ENCODE peak calls at places on chromosome 22, in eight cellular contexts. B is fibroblast of the conjunctiva; M is glomerular endothelial cell; I is skeletal muscle cell; F is Caki2; G is stromal cell of bone marrow; L is brain microvascular endothelial cell; Q is effector memory CD8-positive, alpha-beta T cell. N is an unnamed sample.

GRCh38 chr22:35033635-35034296 is 32.2 kb upstream of the ISX start:
- DNase-seq in B (no peak), M (no peak), I (no peak), F (no peak), G (no peak), L (no peak), Q (no peak), N (no peak)

GRCh38 chr22:27988704-27989103 is 69.6 kb upstream of the PITPNB start:
- DNase-seq in B (no peak), M (no peak), I (no peak), F (no peak), G (no peak), L (no peak), Q (no peak), N (no peak)

GRCh38 chr22:29093980-29094379 is 21.1 kb downstream of the KREMEN1 start:
- DNase-seq in B (peak), M (no peak), I (no peak), F (no peak), G (peak), L (no peak), Q (no peak), N (no peak)

GRCh38 chr22:50403701-50404101 is 60.6 kb downstream of the PPP6R2 start:
- DNase-seq in B (no peak), M (peak), I (no peak), F (no peak), G (no peak), L (no peak), Q (no peak), N (no peak)

GRCh38 chr22:28208036-28208435 is 289.0 kb upstream of the PITPNB start:
- DNase-seq in B (no peak), M (no peak), I (no peak), F (no peak), G (no peak), L (no peak), Q (no peak), N (no peak)

GRCh38 chr22:36010090-36010489 is 18.5 kb downstream of the RBFOX2 start:
- DNase-seq in B (no peak), M (no peak), I (no peak), F (no peak), G (no peak), L (no peak), Q (no peak), N (no peak)

GRCh38 chr22:24265734-24266133 is 4.9 kb upstream of the SPECC1L start:
- DNase-seq in B (no peak), M (no peak), I (no peak), F (no peak), G (no peak), L (no peak), Q (no peak), N (no peak)

GRCh38 chr22:29370556-29370955 is 17.8 kb downstream of the AP1B1 start:
- DNase-seq in B (no peak), M (no peak), I (no peak), F (no peak), G (no peak), L (no peak), Q (no peak), N (no peak)

GRCh38 chr22:46542011-46542985 is 4.9 kb upstream of the CELSR1 start:
- DNase-seq in B (peak), M (no peak), I (no peak), F (peak), G (no peak), L (peak), Q (peak), N (no peak)

GRCh38 chr22:30876925-30877553 is 91.5 kb downstream of the MORC2 start:
- DNase-seq in B (peak), M (no peak), I (peak), F (no peak), G (peak), L (no peak), Q (no peak), N (no peak)

GRCh38 chr22:37214431-37215025 is 2.3 kb upstream of the SSTR3 start:
- DNase-seq in B (no peak), M (no peak), I (no peak), F (no peak), G (no peak), L (no peak), Q (no peak), N (no peak)

GRCh38 chr22:45891471-45891995 is 85.4 kb downstream of the WNT7B start:
- DNase-seq in B (no peak), M (no peak), I (no peak), F (no peak), G (no peak), L (no peak), Q (no peak), N (no peak)

GRCh38 chr22:36744791-36745190 is 31.1 kb downstream of the IFT27 start:
- DNase-seq in B (no peak), M (no peak), I (no peak), F (no peak), G (no peak), L (no peak), Q (no peak), N (no peak)

GRCh38 chr22:27610863-27611786 is 190.4 kb downstream of the MN1 start:
- DNase-seq in B (no peak), M (no peak), I (no peak), F (no peak), G (no peak), L (no peak), Q (no peak), N (no peak)

GRCh38 chr22:41762980-41763779 is 37.3 kb upstream of the CCDC134 start:
- DNase-seq in B (peak), M (no peak), I (no peak), F (no peak), G (no peak), L (peak), Q (peak), N (no peak)

GRCh38 chr22:35154937-35155387 is 89.0 kb downstream of the ISX start:
- DNase-seq in B (peak), M (no peak), I (no peak), F (peak), G (peak), L (peak), Q (no peak), N (peak)

GRCh38 chr22:39179401-39179827 is 26.9 kb upstream of the CBX7 start:
- DNase-seq in B (no peak), M (no peak), I (no peak), F (no peak), G (no peak), L (no peak), Q (no peak), N (no peak)

GRCh38 chr22:44245867-44246266 is 65.1 kb downstream of the PARVG start:
- DNase-seq in B (no peak), M (no peak), I (no peak), F (no peak), G (no peak), L (no peak), Q (no peak), N (no peak)

GRCh38 chr22:38921126-38921525 is 36.3 kb upstream of the APOBEC3A start:
- DNase-seq in B (no peak), M (no peak), I (no peak), F (no peak), G (no peak), L (no peak), Q (no peak), N (no peak)

GRCh38 chr22:34855471-34855870 is 210.5 kb upstream of the ISX start:
- DNase-seq in B (no peak), M (no peak), I (no peak), F (no peak), G (no peak), L (no peak), Q (no peak), N (no peak)

GRCh38 chr22:49784987-49785614 is 42.6 kb downstream of the BRD1 start:
- DNase-seq in B (no peak), M (no peak), I (no peak), F (no peak), G (no peak), L (no peak), Q (peak), N (no peak)

GRCh38 chr22:27670701-27671412 is 130.7 kb downstream of the MN1 start:
- DNase-seq in B (no peak), M (no peak), I (no peak), F (peak), G (no peak), L (no peak), Q (no peak), N (no peak)

GRCh38 chr22:23118647-23119491 is 22.9 kb downstream of the RSPH14 start:
- DNase-seq in B (no peak), M (no peak), I (no peak), F (no peak), G (no peak), L (no peak), Q (no peak), N (no peak)

GRCh38 chr22:48640890-48641771 is 1186.5 kb downstream of the BRD1 start:
- DNase-seq in B (no peak), M (no peak), I (no peak), F (no peak), G (no peak), L (no peak), Q (no peak), N (no peak)

GRCh38 chr22:23218867-23219251 is 38.5 kb downstream of the BCR start:
- DNase-seq in B (no peak), M (no peak), I (no peak), F (peak), G (no peak), L (no peak), Q (no peak), N (no peak)

GRCh38 chr22:39106326-39106725 is 9.3 kb downstream of the APOBEC3H start:
- DNase-seq in B (no peak), M (no peak), I (no peak), F (no peak), G (no peak), L (no peak), Q (no peak), N (no peak)

N was measured in smooth muscle cell of the brain vasculature.